ENCODE peak calls at places on chromosome X, in ten cellular contexts. Y, J, D, U, R, M, T, K, G and H are unnamed samples.

GRCh38 chrX:16188687-16189086 is 21.4 kb downstream of the MAGEB17 start:
- DNase-seq in Y (no peak), J (no peak), D (no peak), U (no peak), R (no peak), M (no peak), T (no peak), K (no peak), G (no peak), H (no peak)

GRCh38 chrX:99394450-99394849 is 1015.6 kb downstream of the PCDH19 start:
- DNase-seq in Y (no peak), J (no peak), D (no peak), U (no peak), R (no peak), M (no peak), T (no peak), K (no peak), G (no peak), H (no peak)

GRCh38 chrX:135345328-135345645 is 36.0 kb downstream of the ETDC start:
- DNase-seq in Y (peak), J (no peak), D (no peak), U (no peak), R (peak), M (no peak), T (no peak), K (peak), G (no peak), H (no peak)

GRCh38 chrX:107449490-107450175 is at the start of gene FRMPD3:
- DNase-seq in Y (peak), J (no peak), D (no peak), U (peak), R (no peak), M (no peak), T (no peak), K (no peak), G (no peak), H (no peak)

GRCh38 chrX:82775426-82775825 is 732.7 kb upstream of the POU3F4 start:
- DNase-seq in Y (no peak), J (no peak), D (no peak), U (no peak), R (no peak), M (no peak), T (no peak), K (no peak), G (no peak), H (no peak)

GRCh38 chrX:130645955-130646583 is 244.3 kb downstream of the RBMX2 start:
- DNase-seq in Y (no peak), J (no peak), D (no peak), U (no peak), R (peak), M (no peak), T (no peak), K (no peak), G (no peak), H (peak)

GRCh38 chrX:2516612-2517011 is 15.8 kb upstream of the DHRSX start:
- DNase-seq in Y (no peak), J (no peak), D (no peak), U (peak), R (no peak), M (no peak), T (no peak), K (no peak), G (no peak), H (no peak)

GRCh38 chrX:33336783-33337182 is 125.4 kb upstream of the DMD start:
- DNase-seq in Y (no peak), J (no peak), D (peak), U (no peak), R (no peak), M (no peak), T (no peak), K (peak), G (no peak), H (no peak)

GRCh38 chrX:101219840-101220191 is 230 bp downstream of the DRP2 start:
- DNase-seq in Y (peak), J (no peak), D (peak), U (no peak), R (no peak), M (no peak), T (no peak), K (no peak), G (no peak), H (no peak)

GRCh38 chrX:49166914-49167739 is 4.6 kb downstream of the MAGIX start:
- DNase-seq in Y (peak), J (peak), D (no peak), U (peak), R (peak), M (peak), T (no peak), K (peak), G (peak), H (no peak)

GRCh38 chrX:2829469-2830246 is 928 bp downstream of the GYG2 start:
- DNase-seq in Y (no peak), J (no peak), D (no peak), U (no peak), R (no peak), M (no peak), T (no peak), K (no peak), G (no peak), H (no peak)

GRCh38 chrX:17414057-17414658 is 39.2 kb downstream of the NHS start:
- DNase-seq in Y (no peak), J (no peak), D (no peak), U (no peak), R (no peak), M (no peak), T (no peak), K (no peak), G (no peak), H (no peak)

GRCh38 chrX:48937065-48937907 is 18.5 kb upstream of the PIM2 start:
- DNase-seq in Y (no peak), J (peak), D (no peak), U (peak), R (peak), M (peak), T (peak), K (no peak), G (peak), H (no peak)

GRCh38 chrX:43005561-43005960 is 227.6 kb upstream of the PPP1R2C start:
- DNase-seq in Y (no peak), J (no peak), D (no peak), U (no peak), R (no peak), M (no peak), T (no peak), K (no peak), G (no peak), H (no peak)

GRCh38 chrX:13085533-13085932 is 41.1 kb upstream of the FAM9C start:
- DNase-seq in Y (no peak), J (peak), D (no peak), U (no peak), R (no peak), M (no peak), T (no peak), K (no peak), G (peak), H (no peak)